ENCODE peak calls at places on chromosome 20, in seven cellular contexts. S is endodermal cell; H is uterus; N is CD8-positive, alpha-beta memory T cell; D is tibial nerve; L is fibroblast of lung; Y is neural progenitor cell. I is an unnamed sample.
A peak's percentile ranks its signal among the peaks of the same experiment; 100 is the strongest.

GRCh38 chr20:47379433-47380150 is 23.1 kb upstream of the ZMYND8 start:
- DNase-seq in H (peak; percentile 72), N (no peak), Y (no peak), D (no peak), S (no peak), L (peak; percentile 98), I (no peak)

GRCh38 chr20:48599106-48599747 is 228.6 kb downstream of the PREX1 start:
- DNase-seq in Y (no peak), N (no peak), D (no peak), L (no peak), S (no peak), H (no peak), I (peak; percentile 1)

GRCh38 chr20:17525650-17526049 is 5.5 kb downstream of the BFSP1 start:
- DNase-seq in S (peak; percentile 81), L (peak; percentile 31), Y (peak; percentile 57), N (no peak), H (no peak), D (no peak), I (peak; percentile 34)

GRCh38 chr20:47886454-47887041 is 101.3 kb upstream of the SULF2 start:
- DNase-seq in L (no peak), D (no peak), Y (no peak), H (no peak), S (no peak), N (no peak), I (no peak)

GRCh38 chr20:44014807-44015732 is 100.4 kb downstream of the TOX2 start:
- DNase-seq in H (no peak), D (no peak), N (no peak), Y (no peak), S (peak; percentile 12), L (no peak), I (no peak)

GRCh38 chr20:41148956-41149355 is 11.6 kb downstream of the PLCG1 start:
- DNase-seq in L (no peak), Y (no peak), S (no peak), D (no peak), H (no peak), N (no peak), I (no peak)

GRCh38 chr20:62652051-62652893 is 10.0 kb downstream of the SLCO4A1 start:
- DNase-seq in L (peak; percentile 90), H (peak; percentile 93), N (peak; percentile 83), S (no peak), D (peak; percentile 97), Y (peak; percentile 39), I (no peak)

GRCh38 chr20:32672982-32673727 is 586 bp downstream of the C20orf203 start:
- DNase-seq in D (no peak), S (peak; percentile 73), Y (no peak), L (no peak), H (no peak), N (peak; percentile 54), I (no peak)

GRCh38 chr20:36591854-36592641 is 13.5 kb upstream of the RAB5IF start:
- DNase-seq in H (peak; percentile 33), Y (peak; percentile 63), D (no peak), N (peak; percentile 77), S (peak; percentile 64), L (no peak), I (peak; percentile 41)

GRCh38 chr20:15528386-15529111 is 1044.7 kb downstream of the KIF16B start:
- DNase-seq in H (no peak), Y (no peak), L (peak; percentile 13), D (no peak), S (no peak), N (no peak), I (peak; percentile 49)

GRCh38 chr20:32327087-32327681 is 30.9 kb upstream of the ASXL1 start:
- DNase-seq in S (no peak), D (no peak), H (no peak), Y (no peak), L (peak; percentile 96), N (no peak), I (no peak)

GRCh38 chr20:12925214-12925755 is 83.5 kb upstream of the SPTLC3 start:
- DNase-seq in H (peak; percentile 28), S (peak; percentile 85), Y (peak; percentile 88), L (peak; percentile 81), D (peak; percentile 24), N (no peak), I (peak; percentile 53)

GRCh38 chr20:63071541-63072181 is 64.9 kb upstream of the BHLHE23 start:
- DNase-seq in L (peak; percentile 63), S (peak; percentile 94), D (no peak), N (peak; percentile 39), H (no peak), Y (peak; percentile 62), I (peak; percentile 82)

GRCh38 chr20:37172836-37173235 is 6.3 kb upstream of the RPN2 start:
- DNase-seq in H (no peak), Y (no peak), D (no peak), N (no peak), S (no peak), L (no peak), I (no peak)

GRCh38 chr20:33724439-33725094 is 4.5 kb upstream of the PXMP4 start:
- DNase-seq in D (no peak), S (no peak), N (no peak), L (no peak), H (no peak), Y (no peak), I (no peak)

GRCh38 chr20:25484224-25484846 is 76.9 kb downstream of the GINS1 start:
- DNase-seq in D (no peak), L (no peak), H (no peak), N (no peak), S (no peak), Y (no peak), I (no peak)

GRCh38 chr20:60599381-60599780 is 641.2 kb downstream of the CDH26 start:
- DNase-seq in S (no peak), Y (no peak), H (no peak), D (no peak), L (no peak), N (no peak), I (no peak)

GRCh38 chr20:45890997-45891983 is at the start of the genes CTSA and NEURL2:
- DNase-seq in Y (peak; percentile 87), L (peak; percentile 88), H (peak; percentile 92), D (peak; percentile 96), S (peak; percentile 95), N (peak; percentile 90), I (peak; percentile 94)

GRCh38 chr20:37894454-37894853 is 8.5 kb upstream of the VSTM2L start:
- DNase-seq in Y (no peak), H (no peak), S (no peak), N (no peak), D (no peak), L (no peak), I (no peak)

GRCh38 chr20:46358336-46359058 is 47.9 kb downstream of the ELMO2 start:
- DNase-seq in D (no peak), Y (no peak), L (no peak), N (no peak), H (no peak), S (no peak), I (no peak)

GRCh38 chr20:11780765-11781369 is 136.8 kb upstream of the BTBD3 start:
- DNase-seq in Y (no peak), H (no peak), L (no peak), N (no peak), S (no peak), D (no peak), I (no peak)
- H3K4me1 ChIP-seq in Y (peaks cover 11% of the 10 kb centered on the region), H (no peaks in the 10 kb centered on the region), L (no peaks in the 10 kb centered on the region), N (no peaks in the 10 kb centered on the region), S (no peaks in the 10 kb centered on the region), D (peaks cover 14% of the 10 kb centered on the region), I (no peaks in the 10 kb centered on the region)

GRCh38 chr20:20436689-20437088 is 68.8 kb downstream of the INSM1 start:
- DNase-seq in L (no peak), H (no peak), Y (no peak), S (no peak), N (no peak), D (no peak), I (no peak)

GRCh38 chr20:20435453-20435852 is 67.5 kb downstream of the INSM1 start:
- DNase-seq in L (no peak), H (no peak), D (no peak), Y (peak; percentile 39), N (no peak), S (no peak), I (no peak)

GRCh38 chr20:20437314-20437713 is 69.4 kb downstream of the INSM1 start:
- DNase-seq in L (no peak), Y (no peak), D (no peak), H (no peak), N (no peak), S (no peak), I (no peak)

GRCh38 chr20:20430066-20430465 is 62.2 kb downstream of the INSM1 start:
- DNase-seq in N (no peak), H (no peak), S (no peak), D (no peak), L (no peak), Y (no peak), I (no peak)

GRCh38 chr20:20432618-20433286 is 64.8 kb downstream of the INSM1 start:
- DNase-seq in N (no peak), H (no peak), S (no peak), Y (no peak), L (no peak), D (no peak), I (no peak)
- H3K9me3 ChIP-seq in N (no peaks in the 10 kb centered on the region), H (no peaks in the 10 kb centered on the region), S (no peaks in the 10 kb centered on the region), Y (no peaks in the 10 kb centered on the region), L (no peaks in the 10 kb centered on the region), D (no peaks in the 10 kb centered on the region), I (no peaks in the 10 kb centered on the region)

GRCh38 chr20:417801-418342 is 9.8 kb downstream of the RBCK1 start:
- DNase-seq in L (no peak), D (no peak), Y (no peak), S (no peak), H (no peak), N (no peak), I (no peak)
- H3K36me3 ChIP-seq in L (peaks cover 11% of the 10 kb centered on the region), D (peaks cover 66% of the 10 kb centered on the region), Y (peaks cover 4% of the 10 kb centered on the region), S (peaks cover 33% of the 10 kb centered on the region), H (no peaks in the 10 kb centered on the region), N (peaks cover 47% of the 10 kb centered on the region), I (no peaks in the 10 kb centered on the region)

GRCh38 chr20:664576-664975 is 11.0 kb downstream of the SCRT2 start:
- DNase-seq in S (no peak), H (no peak), L (no peak), D (no peak), N (no peak), Y (no peak), I (no peak)

GRCh38 chr20:663315-664090 is 10.5 kb upstream of the SRXN1 start:
- DNase-seq in Y (peak; percentile 26), D (no peak), H (no peak), S (peak; percentile 74), L (peak; percentile 26), N (no peak), I (no peak)

GRCh38 chr20:664151-664550 is 11.2 kb upstream of the SRXN1 start:
- DNase-seq in N (no peak), L (no peak), D (no peak), H (no peak), S (no peak), Y (no peak), I (no peak)

GRCh38 chr20:666877-667276 is 8.7 kb downstream of the SCRT2 start:
- DNase-seq in S (no peak), N (no peak), Y (no peak), L (no peak), D (no peak), H (no peak), I (no peak)

DNA sequence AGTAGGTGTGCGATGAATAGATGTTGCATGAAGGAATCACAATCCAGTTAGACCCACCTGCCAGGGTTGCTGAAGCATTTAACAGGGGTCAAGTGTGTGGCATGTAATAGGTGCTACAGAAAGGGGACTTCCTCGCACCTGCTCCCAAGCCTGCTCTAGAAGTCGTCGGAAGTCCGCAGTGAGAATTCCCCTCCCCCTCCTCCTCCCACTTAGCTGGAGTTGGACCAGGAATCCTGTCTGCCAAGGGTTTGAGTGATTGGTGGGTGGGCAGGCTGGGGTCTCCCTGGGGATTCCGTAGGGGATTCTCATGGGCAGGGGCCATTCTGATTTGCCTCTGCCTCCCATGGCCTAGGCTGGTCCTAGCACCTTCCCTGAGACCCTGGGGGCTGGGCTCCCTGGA is 10.3 kb downstream of the SCRT2 start:
- DNase-seq in S (no peak), L (no peak), N (no peak), H (no peak), Y (no peak), D (no peak), I (no peak)
- H3K4me1 ChIP-seq in S (peaks cover 5% of the 10 kb centered on the region), L (no peaks in the 10 kb centered on the region), N (no peaks in the 10 kb centered on the region), H (peaks cover 5% of the 10 kb centered on the region), Y (peaks cover 15% of the 10 kb centered on the region), D (peaks cover 17% of the 10 kb centered on the region), I (no peaks in the 10 kb centered on the region)

I was measured in BE2C.